ENCODE peak calls at places on chromosome 2, in ten cellular contexts. Y is amygdala; I is T-cell; J is memory B cell; D is nucleus accumbens; H is activated T-cell treated with anti-CD3 and anti-CD28 coated beads, Interleukin-2, amount 50 U/mL, for 24 hours; V is glomerular endothelial cell; B is GM12865; Q is NCI-H460; G is ELR. N is an unnamed sample.

GRCh38 chr2:3667151-3667631 is 9.2 kb downstream of the ALLC start:
- DNase-seq in B (peak; percentile 90), Q (no peak), I (no peak), D (no peak), Y (no peak), G (no peak), V (no peak), J (no peak), H (peak; percentile 12), N (no peak)

GRCh38 chr2:74297391-74297790 is 45.8 kb downstream of the SLC4A5 start:
- DNase-seq in Y (no peak), V (no peak), G (no peak), D (no peak), H (no peak), J (no peak), Q (no peak), B (peak; percentile 75), I (no peak), N (no peak)

GRCh38 chr2:85053802-85054201 is 79.4 kb upstream of the TCF7L1 start:
- DNase-seq in J (no peak), V (no peak), I (no peak), B (no peak), Y (no peak), Q (peak; percentile 38), G (peak; percentile 68), H (no peak), D (peak; percentile 40), N (no peak)

GRCh38 chr2:195590866-195591215 is 66.2 kb upstream of the SLC39A10 start:
- DNase-seq in J (no peak), Y (no peak), Q (no peak), G (no peak), I (no peak), B (no peak), D (no peak), V (no peak), H (no peak), N (no peak)

GRCh38 chr2:173355866-173356508 is 1.3 kb downstream of the CDCA7 start:
- DNase-seq in D (no peak), Q (no peak), J (peak; percentile 13), Y (no peak), B (peak; percentile 25), H (no peak), G (peak; percentile 5), V (no peak), I (no peak), N (no peak)

GRCh38 chr2:12321017-12321641 is 395.6 kb upstream of the TRIB2 start:
- DNase-seq in J (no peak), V (no peak), Y (peak; percentile 44), G (peak; percentile 95), B (no peak), D (no peak), H (no peak), Q (no peak), I (no peak), N (no peak)

GRCh38 chr2:232489516-232490220 is 2.0 kb upstream of the ECEL1 start:
- DNase-seq in J (no peak), G (no peak), H (no peak), B (no peak), Y (no peak), V (no peak), D (no peak), I (no peak), Q (no peak), N (no peak)

GRCh38 chr2:222844323-222844722 is 16.5 kb upstream of the ACSL3 start:
- DNase-seq in Y (no peak), V (no peak), Q (peak; percentile 40), B (no peak), D (no peak), G (peak; percentile 92), H (no peak), I (no peak), J (no peak), N (no peak)

GRCh38 chr2:117703868-117704267 is 110.6 kb upstream of the DDX18 start:
- DNase-seq in I (no peak), J (no peak), V (no peak), G (no peak), B (no peak), D (no peak), Y (no peak), Q (no peak), H (no peak), N (no peak)

GRCh38 chr2:202269585-202269984 is 4.0 kb downstream of the NOP58 start:
- DNase-seq in I (no peak), V (no peak), D (no peak), Y (no peak), Q (no peak), J (no peak), G (peak; percentile 29), B (peak; percentile 48), H (no peak), N (no peak)

GRCh38 chr2:236177604-236177966 is 9.4 kb upstream of the GBX2 start:
- DNase-seq in B (peak; percentile 10), V (no peak), D (no peak), G (peak; percentile 25), H (no peak), Y (no peak), J (no peak), Q (peak; percentile 72), I (no peak), N (no peak)

GRCh38 chr2:235390816-235391194 is 103.0 kb upstream of the AGAP1 start:
- DNase-seq in I (no peak), H (no peak), Y (no peak), B (no peak), Q (no peak), V (no peak), D (no peak), J (no peak), G (no peak), N (no peak)

GRCh38 chr2:203804766-203805484 is 62.6 kb upstream of the CTLA4 start:
- DNase-seq in G (peak; percentile 70), Q (no peak), B (no peak), H (no peak), V (no peak), D (no peak), Y (no peak), I (no peak), J (no peak), N (no peak)

GRCh38 chr2:240401308-240401707 is 34.2 kb upstream of the GPC1 start:
- DNase-seq in Q (no peak), V (no peak), B (no peak), J (no peak), G (no peak), I (no peak), H (peak; percentile 26), D (no peak), Y (no peak), N (no peak)

GRCh38 chr2:44246840-44247369 is 28.4 kb upstream of the SLC3A1 start:
- DNase-seq in I (no peak), H (no peak), J (no peak), B (no peak), V (no peak), G (no peak), Q (no peak), Y (no peak), D (no peak), N (no peak)

GRCh38 chr2:179260224-179260623 is 4.4 kb downstream of the SESTD1 start:
- DNase-seq in I (no peak), H (no peak), J (no peak), Q (no peak), D (no peak), V (no peak), Y (no peak), B (no peak), G (no peak), N (no peak)

GRCh38 chr2:72236445-72237067 is 88.9 kb upstream of the CYP26B1 start:
- DNase-seq in Y (no peak), J (no peak), B (no peak), H (no peak), V (peak; percentile 23), D (no peak), Q (peak; percentile 23), I (no peak), G (peak; percentile 64), N (no peak)

GRCh38 chr2:199988176-199988575 is 32.8 kb downstream of the MAIP1 start:
- DNase-seq in Q (no peak), I (no peak), V (no peak), Y (no peak), J (no peak), D (no peak), G (no peak), B (peak; percentile 29), H (no peak), N (no peak)

GRCh38 chr2:53632714-53633113 is 134.9 kb upstream of the CHAC2 start:
- DNase-seq in D (no peak), H (no peak), Y (no peak), Q (no peak), B (no peak), I (no peak), J (no peak), V (no peak), G (no peak), N (no peak)

GRCh38 chr2:31233741-31234689 is at the start of gene EHD3:
- DNase-seq in G (peak; percentile 92), B (peak; percentile 82), H (peak; percentile 89), V (peak; percentile 16), Q (peak; percentile 87), I (peak; percentile 67), Y (peak; percentile 83), D (peak; percentile 87), J (peak; percentile 85), N (peak; percentile 92)

N was measured in NCI-H2227 treated with DMSO at 0.1 percent for 48 hours.